ENCODE peak calls at places on chromosome 14, in six cellular contexts. E is transverse colon, X is breast epithelium, A is spleen, C is HCT116, D is GM12878. L is an unnamed sample.

GRCh38 chr14:71730471-71730870 is 201.8 kb upstream of the RGS6 start:
- DNase-seq in E (no peak), X (no peak), A (no peak), C (no peak), D (no peak), L (no peak)

GRCh38 chr14:22549981-22550670 is 38.9 kb downstream of the DAD1 start:
- DNase-seq in E (no peak), X (no peak), A (no peak), C (no peak), D (peak; percentile 87), L (no peak)

GRCh38 chr14:38716871-38717270 is 386.2 kb downstream of the SEC23A start:
- DNase-seq in E (no peak), X (no peak), A (no peak), C (no peak), D (no peak), L (no peak)

GRCh38 chr14:45065951-45066350 is 18.0 kb upstream of the PRPF39 start:
- DNase-seq in E (no peak), X (no peak), A (no peak), C (no peak), D (no peak), L (no peak)

GRCh38 chr14:103230021-103230420 is 104.0 kb upstream of the EIF5 start:
- DNase-seq in E (no peak), X (no peak), A (no peak), C (no peak), D (no peak), L (no peak)

GRCh38 chr14:68598621-68599447 is 194.0 kb downstream of the ZFP36L1 start:
- DNase-seq in E (peak; percentile 66), X (no peak), A (peak; percentile 86), C (peak; percentile 97), D (no peak), L (peak; percentile 68)

GRCh38 chr14:57375156-57375555 is 15.2 kb upstream of the NAA30 start:
- DNase-seq in E (no peak), X (no peak), A (no peak), C (no peak), D (no peak), L (no peak)

GRCh38 chr14:24817638-24818053 is 183.7 kb upstream of the GZMB start:
- DNase-seq in E (peak; percentile 15), X (no peak), A (no peak), C (no peak), D (no peak), L (no peak)

GRCh38 chr14:77046706-77047105 is 18.2 kb upstream of the IRF2BPL start:
- DNase-seq in E (no peak), X (no peak), A (no peak), C (no peak), D (no peak), L (no peak)

GRCh38 chr14:54782803-54783659 is 119.6 kb downstream of the GCH1 start:
- DNase-seq in E (peak; percentile 18), X (no peak), A (no peak), C (no peak), D (no peak), L (no peak)

GRCh38 chr14:37590810-37591139 is 4.3 kb downstream of the FOXA1 start:
- DNase-seq in E (no peak), X (no peak), A (no peak), C (no peak), D (no peak), L (no peak)

GRCh38 chr14:36099619-36100018 is 76.9 kb downstream of the PTCSC3 start:
- DNase-seq in E (no peak), X (no peak), A (no peak), C (no peak), D (no peak), L (no peak)

GRCh38 chr14:84554136-84554535 is 975.8 kb upstream of the FLRT2 start:
- DNase-seq in E (no peak), X (no peak), A (no peak), C (no peak), D (no peak), L (no peak)

GRCh38 chr14:39395555-39396254 is 36.5 kb downstream of the FBXO33 start:
- DNase-seq in E (no peak), X (no peak), A (no peak), C (no peak), D (no peak), L (no peak)

GRCh38 chr14:71497645-71498086 is 434.6 kb upstream of the RGS6 start:
- DNase-seq in E (no peak), X (no peak), A (no peak), C (no peak), D (peak; percentile 98), L (no peak)

GRCh38 chr14:32985881-32986280 is 47.2 kb downstream of the NPAS3 start:
- DNase-seq in E (peak; percentile 11), X (no peak), A (no peak), C (no peak), D (no peak), L (no peak)

GRCh38 chr14:106845286-106846087 is 1319.1 kb downstream of the TMEM121 start:
- DNase-seq in E (peak; percentile 92), X (no peak), A (peak; percentile 87), C (no peak), D (peak; percentile 73), L (peak; percentile 60)

GRCh38 chr14:69648480-69649414 is 37.4 kb downstream of the SUSD6 start:
- DNase-seq in E (no peak), X (no peak), A (no peak), C (no peak), D (peak; percentile 81), L (no peak)

GRCh38 chr14:60768602-60769001 is 34.0 kb downstream of the MNAT1 start:
- DNase-seq in E (no peak), X (no peak), A (no peak), C (no peak), D (no peak), L (no peak)

GRCh38 chr14:61577506-61577931 is 117.8 kb upstream of the HIF1A start:
- DNase-seq in E (no peak), X (no peak), A (no peak), C (no peak), D (no peak), L (no peak)

GRCh38 chr14:60616326-60617044 is 32.8 kb downstream of the SIX1 start:
- DNase-seq in E (no peak), X (no peak), A (no peak), C (no peak), D (no peak), L (peak; percentile 46)

GRCh38 chr14:53399057-53399456 is 245.9 kb upstream of the DDHD1 start:
- DNase-seq in E (no peak), X (no peak), A (no peak), C (peak; percentile 22), D (no peak), L (no peak)

DNA sequence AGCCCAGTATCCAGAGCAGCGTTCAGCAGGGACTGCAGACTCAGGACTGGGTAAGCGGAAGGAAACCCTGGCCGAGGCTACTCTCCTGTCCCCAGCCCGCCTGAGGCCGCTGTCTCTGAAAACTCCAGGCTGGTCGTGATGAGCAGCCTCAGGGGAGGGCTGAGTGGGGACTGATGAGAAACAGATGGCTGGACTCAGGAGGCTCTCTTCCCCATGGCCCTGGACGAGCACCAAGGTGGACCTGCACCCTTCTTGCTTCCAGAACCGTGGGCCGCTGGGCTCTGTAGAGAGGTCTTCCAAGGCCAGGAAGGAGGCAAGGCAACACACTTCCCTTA is 1.1 kb downstream of the TEX22 start:
- DNase-seq in E (no peak), X (no peak), A (peak; percentile 77), C (no peak), D (no peak), L (no peak)
- H3K4me1 ChIP-seq in E (peaks cover 17% of the 10 kb centered on the region), X (peaks cover 4% of the 10 kb centered on the region), A (peaks cover 31% of the 10 kb centered on the region), C (peaks cover 40% of the 10 kb centered on the region), D (peaks cover 21% of the 10 kb centered on the region), L (peaks cover 8% of the 10 kb centered on the region)

GRCh38 chr14:93953263-93953662 is 23.1 kb downstream of the ASB2 start:
- DNase-seq in E (peak; percentile 46), X (no peak), A (no peak), C (no peak), D (no peak), L (no peak)

GRCh38 chr14:93954516-93954830 is 21.9 kb downstream of the ASB2 start:
- DNase-seq in E (no peak), X (no peak), A (no peak), C (no peak), D (no peak), L (no peak)

GRCh38 chr14:93954900-93955891 is 21.2 kb downstream of the ASB2 start:
- DNase-seq in E (peak; percentile 54), X (no peak), A (peak; percentile 90), C (no peak), D (no peak), L (no peak)

GRCh38 chr14:93952829-93953228 is 23.5 kb downstream of the ASB2 start:
- DNase-seq in E (no peak), X (no peak), A (no peak), C (no peak), D (no peak), L (no peak)

GRCh38 chr14:93953739-93954515 is 22.4 kb downstream of the ASB2 start:
- DNase-seq in E (no peak), X (no peak), A (peak; percentile 74), C (no peak), D (no peak), L (no peak)
- TF ChIP-seq POLR2AphosphoS5 in E (no peak), X (no peak), A (no peak), C (no peak), D (no peak), L (no peak)

DNA sequence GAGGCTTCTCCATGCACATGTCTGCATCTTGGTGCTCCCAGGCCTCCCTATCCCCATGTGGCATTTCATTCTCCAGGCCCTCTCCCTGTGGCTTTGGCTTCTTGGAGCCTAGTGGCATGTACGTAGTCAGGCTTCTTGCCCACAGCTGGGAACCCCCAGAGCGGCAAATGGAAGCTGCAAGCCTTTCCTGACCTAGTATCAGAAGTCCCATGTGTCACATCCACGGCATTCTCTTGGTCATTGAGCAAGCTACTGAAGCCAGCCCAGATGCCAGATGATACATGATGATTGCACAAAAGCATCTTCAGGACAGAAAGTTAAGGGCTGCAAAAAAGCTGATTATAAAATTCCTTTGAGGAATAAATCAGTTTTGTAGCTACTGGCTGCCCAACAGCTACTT is 154.9 kb downstream of the PELI2 start:
- DNase-seq in E (no peak), X (no peak), A (no peak), C (no peak), D (no peak), L (no peak)
- H3K4me1 ChIP-seq in E (no peaks in the 10 kb centered on the region), X (no peaks in the 10 kb centered on the region), A (no peaks in the 10 kb centered on the region), C (no peaks in the 10 kb centered on the region), D (no peaks in the 10 kb centered on the region), L (no peaks in the 10 kb centered on the region)

GRCh38 chr14:65819567-65819966 is 407.0 kb downstream of the FUT8 start:
- DNase-seq in E (no peak), X (no peak), A (no peak), C (no peak), D (no peak), L (no peak)
- TF ChIP-seq POLR2AphosphoS5 in E (no peak), X (no peak), A (no peak), C (no peak), D (no peak), L (no peak)

GRCh38 chr14:81449114-81449513 is 49.0 kb upstream of the STON2 start:
- DNase-seq in E (no peak), X (no peak), A (no peak), C (no peak), D (no peak), L (peak; percentile 17)
- H3K4me1 ChIP-seq in E (peaks cover 6% of the 10 kb centered on the region), X (no peaks in the 10 kb centered on the region), A (peaks cover 14% of the 10 kb centered on the region), C (no peaks in the 10 kb centered on the region), D (no peaks in the 10 kb centered on the region), L (no peaks in the 10 kb centered on the region)

GRCh38 chr14:90676859-90677258 is 139.4 kb downstream of the TTC7B start:
- DNase-seq in E (no peak), X (no peak), A (no peak), C (no peak), D (no peak), L (no peak)
- TF ChIP-seq POLR2AphosphoS5 in E (peak; percentile 88), X (no peak), A (no peak), C (no peak), D (no peak), L (no peak)

GRCh38 chr14:21220874-21221477 is 48.3 kb downstream of the HNRNPC start:
- DNase-seq in E (no peak), X (no peak), A (no peak), C (no peak), D (no peak), L (no peak)
- H3K4me1 ChIP-seq in E (peaks cover 9% of the 10 kb centered on the region), X (no peaks in the 10 kb centered on the region), A (peaks cover 40% of the 10 kb centered on the region), C (peaks cover 29% of the 10 kb centered on the region), D (peaks cover 4% of the 10 kb centered on the region), L (peaks cover 4% of the 10 kb centered on the region)

L was measured in prostate gland.